ENCODE peak calls at places on chromosomes 12 and 14, in nine cellular contexts. F is stomach, R is hepatocyte, Q is tibial artery, X is lower lobe of right lung, S is right lobe of liver, P is IMR-90, T is left ventricle myocardium inferior, O is transverse colon. V is an unnamed sample.

GRCh38 chr14:104116544-104117340 is 21.6 kb upstream of the KIF26A start:
- DNase-seq in F (peak; percentile 85), R (peak; percentile 86), Q (no peak), X (peak; percentile 79), S (peak; percentile 56), P (no peak), T (peak; percentile 11), O (peak; percentile 83), V (peak; percentile 77)

GRCh38 chr12:91877022-91877421 is 268.6 kb downstream of the BTG1 start:
- DNase-seq in F (peak; percentile 52), R (no peak), Q (peak; percentile 29), X (peak; percentile 62), S (peak; percentile 46), P (peak; percentile 40), T (no peak), O (peak; percentile 64), V (no peak)

GRCh38 chr12:124867389-124867930 is 3.8 kb upstream of the SCARB1 start:
- DNase-seq in F (peak; percentile 39), R (peak; percentile 55), Q (no peak), X (no peak), S (no peak), P (peak; percentile 81), T (no peak), O (peak; percentile 20), V (peak; percentile 29)

GRCh38 chr12:110600254-110600653 is 13.7 kb upstream of the TCTN1 start:
- DNase-seq in F (no peak), R (peak; percentile 57), Q (no peak), X (no peak), S (no peak), P (peak; percentile 72), T (no peak), O (no peak), V (peak; percentile 58)

GRCh38 chr12:127400231-127400630 is 866.7 kb upstream of the TMEM132C start:
- DNase-seq in F (no peak), R (no peak), Q (no peak), X (no peak), S (no peak), P (no peak), T (no peak), O (no peak), V (no peak)

GRCh38 chr12:26273811-26274210 is 78.4 kb downstream of the SSPN start:
- DNase-seq in F (no peak), R (no peak), Q (peak; percentile 46), X (no peak), S (no peak), P (no peak), T (peak; percentile 31), O (no peak), V (no peak)

GRCh38 chr14:51157012-51157411 is 62.1 kb upstream of the TRIM9 start:
- DNase-seq in F (no peak), R (peak; percentile 14), Q (no peak), X (no peak), S (no peak), P (peak; percentile 8), T (no peak), O (no peak), V (peak; percentile 18)

GRCh38 chr12:89379100-89379838 is 27.0 kb upstream of the DUSP6 start:
- DNase-seq in F (no peak), R (peak; percentile 57), Q (no peak), X (no peak), S (no peak), P (no peak), T (no peak), O (no peak), V (no peak)

DNA sequence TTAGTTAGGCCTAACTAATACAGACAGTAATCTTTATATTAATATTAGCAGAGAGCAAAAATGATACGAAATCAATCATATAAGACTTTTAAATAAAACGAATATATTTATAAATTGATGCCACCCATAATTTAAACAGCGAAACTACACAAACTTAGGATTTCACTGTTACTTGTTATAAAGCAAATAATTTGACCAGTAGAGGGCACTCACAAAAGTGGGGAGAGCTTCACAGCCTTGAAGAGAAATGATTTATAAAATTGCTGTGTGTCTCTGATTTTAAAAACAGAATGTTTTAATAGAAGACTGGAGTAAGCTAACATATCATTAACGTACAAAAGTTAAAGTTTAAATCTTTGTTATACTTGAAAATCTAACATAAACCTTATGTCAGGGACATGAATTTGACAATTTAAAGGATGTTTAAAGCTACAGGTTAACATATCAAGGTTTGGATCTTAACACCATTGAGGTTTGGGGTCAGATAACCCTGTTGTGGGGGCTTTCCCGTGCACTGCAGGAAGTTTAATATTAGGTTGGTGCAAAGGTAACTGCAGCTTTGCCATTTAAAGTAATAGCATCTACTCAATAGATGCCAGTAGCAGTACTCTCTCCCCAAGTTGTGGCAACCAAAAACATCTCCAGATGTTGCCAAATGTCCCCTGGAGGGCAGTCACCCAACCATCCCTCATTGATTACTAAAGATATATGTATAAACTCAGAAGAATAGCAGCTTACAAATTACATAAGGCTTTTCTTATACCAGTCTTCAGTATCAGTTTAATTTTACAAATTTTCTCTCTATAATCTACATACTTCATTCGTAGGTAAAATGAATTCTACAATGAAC is 9.3 kb downstream of the KRAS start:
- DNase-seq in F (no peak), R (peak; percentile 68), Q (no peak), X (no peak), S (no peak), P (peak; percentile 71), T (no peak), O (no peak), V (no peak)
- TF ChIP-seq CTCF in F (peak; percentile 62), R (peak; percentile 75), Q (peak; percentile 58), X (peak; percentile 69), S (peak; percentile 73), P (peak; percentile 70), T (peak; percentile 74), O (peak; percentile 67), V (peak; percentile 57)

DNA sequence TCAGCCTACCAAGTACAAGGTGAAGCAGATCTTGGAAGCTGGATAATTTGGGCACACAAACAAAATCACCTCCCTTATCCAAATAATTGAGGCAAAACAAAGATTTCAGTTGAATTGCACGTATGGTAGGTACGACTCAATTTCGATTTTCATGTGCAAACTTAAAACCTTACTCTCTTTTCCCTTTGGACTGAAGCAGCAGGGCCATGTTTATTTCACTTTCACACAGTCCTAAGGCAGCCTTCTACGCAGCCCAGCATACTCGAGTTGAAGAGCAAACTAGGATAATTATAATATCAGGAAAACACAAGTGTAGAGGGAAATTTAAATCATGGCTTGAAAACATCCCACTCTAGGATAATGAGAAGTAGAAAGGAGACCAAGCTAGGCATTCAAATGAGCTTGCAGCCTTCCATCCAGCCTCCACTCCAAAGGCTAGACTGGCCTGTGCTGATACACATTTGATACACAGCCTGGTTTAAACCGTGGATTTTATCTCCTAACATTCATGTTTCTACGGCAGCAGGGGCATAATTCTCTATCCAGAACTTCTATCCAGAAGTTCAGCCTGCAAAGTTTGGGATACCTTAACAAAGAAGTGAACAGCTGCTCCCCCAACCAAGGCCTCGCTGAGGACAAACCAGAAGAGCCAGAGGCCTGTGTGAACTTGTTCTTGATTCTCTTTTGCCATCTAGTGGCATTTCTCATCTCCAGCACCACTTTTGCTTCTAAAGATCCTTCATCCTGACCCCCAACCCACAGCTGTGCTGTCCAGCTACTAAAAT is 2.4 kb upstream of the RNASE7 start:
- DNase-seq in F (peak; percentile 49), R (peak; percentile 83), Q (no peak), X (no peak), S (peak; percentile 54), P (peak; percentile 67), T (no peak), O (peak; percentile 45), V (peak; percentile 72)
- H3K27ac ChIP-seq in F (no peak overlapping the region), R (peak overlapping the region; percentile 69), Q (peak overlapping the region; percentile 75), X (peak overlapping the region; percentile 68), S (peak overlapping the region; percentile 40), P (no peak overlapping the region), T (peak overlapping the region; percentile 88), O (peak overlapping the region; percentile 79), V (no peak overlapping the region)

DNA sequence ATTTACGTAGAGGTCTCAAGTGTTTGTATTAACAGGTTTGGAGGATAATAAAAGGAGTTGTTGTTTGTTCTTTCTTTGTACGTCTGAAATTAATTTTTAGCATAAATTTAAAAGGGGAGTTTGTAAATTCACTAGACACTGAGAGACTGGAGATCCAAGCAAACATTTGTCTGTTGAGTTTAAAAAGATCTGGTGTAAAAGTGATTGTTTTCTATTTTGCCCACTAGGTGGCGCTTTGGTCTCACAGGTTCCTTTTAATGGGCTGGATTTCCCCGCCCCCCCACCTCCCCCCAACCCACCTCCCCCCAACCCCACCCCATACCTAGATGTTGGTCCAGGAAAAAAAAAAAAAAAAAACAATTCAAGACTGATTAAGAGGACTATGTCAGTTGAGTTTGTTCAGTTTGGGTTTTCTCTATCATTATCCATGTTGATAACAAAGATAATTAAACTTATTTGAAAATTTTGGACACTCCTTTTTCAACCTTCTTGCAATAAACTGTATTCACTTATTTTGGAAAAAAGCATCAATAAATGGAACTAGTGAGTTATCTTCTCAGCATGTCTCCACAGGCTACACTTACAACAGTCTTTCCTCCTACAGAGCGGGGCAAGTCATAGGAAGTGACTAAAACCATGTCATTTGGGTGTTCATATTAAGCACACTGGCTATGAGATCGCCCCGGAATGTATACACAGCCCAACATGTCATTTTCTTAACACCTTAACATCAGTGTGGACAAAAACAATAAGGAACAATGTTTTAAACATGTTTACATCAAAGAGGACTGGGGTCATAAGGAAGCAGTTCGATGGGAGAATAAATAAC is 841.1 kb downstream of the NRXN3 start:
- DNase-seq in F (no peak), R (peak; percentile 69), Q (no peak), X (no peak), S (no peak), P (peak; percentile 84), T (no peak), O (no peak), V (peak; percentile 63)
- TF ChIP-seq CTCF in F (peak; percentile 63), R (peak; percentile 58), Q (no peak), X (peak; percentile 45), S (peak; percentile 39), P (peak; percentile 56), T (peak; percentile 42), O (peak; percentile 62), V (peak; percentile 51)

GRCh38 chr12:97946701-97947100 is 484.1 kb downstream of the RMST start:
- DNase-seq in F (no peak), R (no peak), Q (no peak), X (no peak), S (no peak), P (no peak), T (no peak), O (no peak), V (no peak)

GRCh38 chr12:97948591-97948990 is 486.0 kb downstream of the RMST start:
- DNase-seq in F (no peak), R (no peak), Q (no peak), X (no peak), S (no peak), P (no peak), T (no peak), O (no peak), V (no peak)

GRCh38 chr12:97957109-97957508 is 494.5 kb downstream of the RMST start:
- DNase-seq in F (no peak), R (no peak), Q (no peak), X (no peak), S (no peak), P (no peak), T (no peak), O (no peak), V (no peak)

GRCh38 chr12:97951717-97952116 is 489.1 kb downstream of the RMST start:
- DNase-seq in F (no peak), R (no peak), Q (no peak), X (no peak), S (no peak), P (no peak), T (no peak), O (no peak), V (no peak)

DNA sequence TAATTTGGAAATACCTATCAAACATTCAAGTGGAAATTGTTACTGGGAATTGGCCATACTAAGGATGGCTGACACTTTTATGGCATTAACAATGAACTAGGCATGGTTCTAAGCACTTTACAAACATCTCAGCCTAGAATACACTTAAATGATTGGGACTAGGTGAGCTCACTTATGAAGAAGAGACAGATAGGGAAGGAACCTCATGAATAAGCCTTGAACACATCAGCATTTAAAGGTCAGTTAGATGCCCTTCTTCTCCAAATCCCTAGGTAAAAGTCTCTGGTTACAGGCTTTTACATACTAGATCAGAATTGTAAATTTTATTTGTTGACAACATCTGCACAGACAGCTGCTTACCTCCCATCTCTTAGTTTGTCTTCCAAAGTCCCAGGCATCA is 488.6 kb downstream of the RMST start:
- DNase-seq in F (no peak), R (no peak), Q (no peak), X (no peak), S (no peak), P (no peak), T (no peak), O (no peak), V (no peak)
- H3K27ac ChIP-seq in F (no peak overlapping the region), R (no peak overlapping the region), Q (no peak overlapping the region), X (no peak overlapping the region), S (no peak overlapping the region), P (no peak overlapping the region), T (no peak overlapping the region), O (no peak overlapping the region), V (no peak overlapping the region)